ENCODE peak calls at places on chromosome 14, in ten cellular contexts. C is cardiac muscle cell; Y is NCI-H1105 treated with DMSO at 0.1 percent for 48 hours; E is stimulated activated CD4-positive, alpha-beta T cell treated with anti-CD3 and anti-CD28 coated beads, Interleukin-12 subunit alpha, Interleukin-12 subunit beta, amount 100 ng/mL, for 48 hours; K is AG09319; J is aorta; Q is CD8-positive, alpha-beta memory T cell; N is lower leg skin; P is endothelial cell; H is fibroblast of pulmonary artery. D is an unnamed sample.

GRCh38 chr14:42140831-42141279 is 534.2 kb downstream of the LRFN5 start:
- DNase-seq in P (no peak), C (no peak), J (no peak), H (peak; percentile 24), Y (no peak), Q (no peak), K (peak; percentile 5), N (no peak), E (no peak), D (no peak)

GRCh38 chr14:77804592-77804991 is 4.7 kb downstream of the ADCK1 start:
- DNase-seq in Q (no peak), E (peak; percentile 3), P (peak; percentile 31), J (peak; percentile 45), Y (no peak), H (peak; percentile 10), C (no peak), N (no peak), K (no peak), D (no peak)

GRCh38 chr14:95330591-95331370 is 11.1 kb upstream of the CLMN start:
- DNase-seq in H (no peak), N (no peak), Y (no peak), P (no peak), K (no peak), Q (no peak), C (no peak), J (no peak), E (no peak), D (no peak)

GRCh38 chr14:80266930-80267329 is 55.6 kb upstream of the DIO2 start:
- DNase-seq in Q (no peak), J (no peak), P (no peak), E (no peak), N (no peak), C (no peak), K (no peak), H (no peak), Y (no peak), D (no peak)

GRCh38 chr14:89386214-89386886 is 30.7 kb downstream of the FOXN3 start:
- DNase-seq in J (no peak), C (no peak), P (no peak), Y (no peak), H (no peak), K (no peak), N (no peak), Q (no peak), E (no peak), D (no peak)

GRCh38 chr14:105151838-105152793 is 16.5 kb downstream of the JAG2 start:
- DNase-seq in J (peak; percentile 40), P (no peak), N (no peak), Q (no peak), E (no peak), C (peak; percentile 67), Y (no peak), H (no peak), K (no peak), D (no peak)

GRCh38 chr14:26332966-26333365 is 264.9 kb downstream of the NOVA1 start:
- DNase-seq in N (peak; percentile 34), C (no peak), P (no peak), Y (no peak), J (peak; percentile 45), Q (no peak), K (no peak), E (no peak), H (peak; percentile 28), D (no peak)

GRCh38 chr14:67882973-67883372 is 63.4 kb downstream of the RAD51B start:
- DNase-seq in C (no peak), H (no peak), K (no peak), J (no peak), E (no peak), N (no peak), Q (no peak), P (no peak), Y (no peak), D (no peak)

GRCh38 chr14:53851394-53852056 is 105.1 kb downstream of the BMP4 start:
- DNase-seq in C (no peak), Y (no peak), H (no peak), P (no peak), Q (no peak), K (no peak), J (no peak), E (no peak), N (no peak), D (no peak)

GRCh38 chr14:70009961-70010360 is 130.7 kb downstream of the SMOC1 start:
- DNase-seq in C (no peak), N (no peak), H (no peak), E (no peak), Y (no peak), J (no peak), Q (no peak), P (no peak), K (no peak), D (no peak)

GRCh38 chr14:29927596-29928341 is at the start of gene PRKD1:
- DNase-seq in E (no peak), H (peak; percentile 79), N (no peak), Q (no peak), P (peak; percentile 62), K (peak; percentile 28), C (peak; percentile 88), J (peak; percentile 70), Y (no peak), D (no peak)

GRCh38 chr14:91246051-91246852 is 1.7 kb upstream of the GPR68 start:
- DNase-seq in C (no peak), P (no peak), Q (peak; percentile 63), H (no peak), E (peak; percentile 72), K (no peak), J (no peak), N (no peak), Y (peak; percentile 54), D (no peak)

GRCh38 chr14:77000340-77001235 is 27.9 kb downstream of the IRF2BPL start:
- DNase-seq in J (peak; percentile 58), Q (no peak), P (no peak), H (peak; percentile 72), Y (no peak), E (no peak), K (no peak), N (no peak), C (peak; percentile 76), D (no peak)

GRCh38 chr14:61893371-61893940 is 131.2 kb downstream of the SNAPC1 start:
- DNase-seq in E (no peak), Y (no peak), C (no peak), P (no peak), J (no peak), H (no peak), Q (no peak), K (no peak), N (no peak), D (no peak)

GRCh38 chr14:65958664-65959562 is 527.3 kb upstream of the CCDC196 start:
- DNase-seq in Q (no peak), Y (peak; percentile 65), P (no peak), C (peak; percentile 56), E (no peak), K (no peak), J (peak; percentile 55), H (peak; percentile 56), N (no peak), D (no peak)

GRCh38 chr14:30333934-30334333 is 225.0 kb upstream of the G2E3 start:
- DNase-seq in J (no peak), Y (no peak), K (no peak), N (no peak), C (no peak), P (no peak), Q (no peak), H (no peak), E (no peak), D (no peak)

GRCh38 chr14:77322209-77322902 is 1.5 kb downstream of the GSTZ1 start:
- DNase-seq in P (no peak), Y (no peak), J (no peak), K (no peak), C (no peak), N (no peak), H (no peak), Q (no peak), E (no peak), D (no peak)

GRCh38 chr14:52020866-52021717 is 31.7 kb downstream of the RTRAF start:
- DNase-seq in Y (no peak), P (no peak), H (peak; percentile 74), C (no peak), J (no peak), N (no peak), K (no peak), Q (no peak), E (no peak), D (no peak)

GRCh38 chr14:100709252-100709955 is 17.3 kb upstream of the DLK1 start:
- DNase-seq in E (no peak), H (peak; percentile 27), J (no peak), C (peak; percentile 52), K (no peak), P (peak; percentile 51), Y (no peak), N (no peak), Q (no peak), D (no peak)

GRCh38 chr14:46472261-46472660 is 179.3 kb downstream of the RPL10L start:
- DNase-seq in N (no peak), H (no peak), P (no peak), K (no peak), J (no peak), E (no peak), Q (no peak), Y (no peak), C (no peak), D (no peak)

GRCh38 chr14:44979740-44980346 is 17.9 kb downstream of the TOGARAM1 start:
- DNase-seq in P (no peak), K (no peak), Q (no peak), H (peak; percentile 22), J (no peak), N (no peak), E (no peak), C (no peak), Y (no peak), D (no peak)

GRCh38 chr14:95359974-95360826 is 40.5 kb upstream of the CLMN start:
- DNase-seq in Y (no peak), Q (no peak), E (no peak), C (peak; percentile 28), J (no peak), P (no peak), N (no peak), H (no peak), K (no peak), D (no peak)

GRCh38 chr14:100803694-100804075 is 22.2 kb upstream of the MEG3 start:
- DNase-seq in Q (no peak), H (no peak), P (no peak), Y (no peak), C (no peak), K (no peak), E (no peak), J (peak; percentile 16), N (no peak), D (no peak)

GRCh38 chr14:105090493-105091334 is 25.5 kb upstream of the GPR132 start:
- DNase-seq in Q (peak; percentile 83), P (peak; percentile 95), Y (peak; percentile 76), E (peak; percentile 80), C (peak; percentile 90), N (peak; percentile 24), J (peak; percentile 88), H (peak; percentile 76), K (no peak), D (no peak)

GRCh38 chr14:70792939-70793338 is 16.4 kb downstream of the MAP3K9 start:
- DNase-seq in Y (no peak), E (no peak), H (no peak), N (no peak), Q (no peak), K (no peak), P (no peak), J (no peak), C (no peak), D (no peak)

GRCh38 chr14:67738740-67739504 is 37.2 kb downstream of the RDH12 start:
- DNase-seq in K (peak; percentile 79), E (no peak), Q (no peak), P (no peak), Y (no peak), C (no peak), N (peak; percentile 87), J (peak; percentile 70), H (peak; percentile 98), D (no peak)

GRCh38 chr14:76015668-76016067 is 30.1 kb downstream of the IFT43 start:
- DNase-seq in J (no peak), Q (no peak), Y (no peak), P (no peak), K (no peak), E (no peak), C (no peak), N (no peak), H (no peak), D (no peak)

GRCh38 chr14:103257211-103257962 is 76.7 kb upstream of the EIF5 start:
- DNase-seq in K (no peak), P (no peak), N (no peak), Q (no peak), C (no peak), H (peak; percentile 4), E (no peak), Y (peak; percentile 7), J (no peak), D (peak; percentile 52)

D was measured in vagina.